ENCODE peak calls at places on chromosomes 6 and 20, in eight cellular contexts. T is NCI-H1092 treated with DMSO at 0.1 percent for 48 hours; S is T-helper 17 cell; Y is globus pallidus; B is DMS153; L is stimulated activated naive CD4-positive, alpha-beta T cell treated with Interleukin-2 at 50 U/mL for 16 hours; F is right atrium auricular region; I is activated effector memory CD4-positive, alpha-beta T cell treated with anti-CD3 and anti-CD28 coated beads, Interleukin-2, amount 50 U/mL, for 16 hours. E is an unnamed sample.

GRCh38 chr20:33971147-33971775 is 22.4 kb upstream of the RALY start:
- DNase-seq in L (no peak), F (no peak), T (no peak), B (no peak), I (no peak), S (no peak), Y (no peak), E (no peak)

GRCh38 chr20:62994850-62995249 is 11.9 kb downstream of the BHLHE23 start:
- DNase-seq in S (no peak), L (no peak), I (no peak), Y (no peak), B (no peak), T (no peak), F (no peak), E (no peak)

GRCh38 chr6:42740725-42741124 is 5.2 kb downstream of the TBCC start:
- DNase-seq in B (no peak), L (no peak), S (no peak), F (no peak), Y (no peak), T (no peak), I (no peak), E (no peak)

GRCh38 chr6:157574851-157575424 is 193.9 kb downstream of the ZDHHC14 start:
- DNase-seq in Y (no peak), F (no peak), S (no peak), B (no peak), T (no peak), I (no peak), L (no peak), E (no peak)

GRCh38 chr6:83615025-83615999 is 93.6 kb downstream of the SNAP91 start:
- DNase-seq in Y (peak), T (peak), I (no peak), B (peak), S (no peak), L (no peak), F (no peak), E (no peak)

GRCh38 chr20:31593221-31594001 is 11.7 kb upstream of the ID1 start:
- DNase-seq in S (no peak), I (no peak), B (peak), Y (no peak), T (no peak), L (no peak), F (no peak), E (no peak)

GRCh38 chr20:4544765-4545164 is 176.9 kb upstream of the PRND start:
- DNase-seq in I (no peak), F (no peak), S (no peak), L (no peak), T (no peak), Y (no peak), B (no peak), E (no peak)

GRCh38 chr6:40509163-40509562 is 78.0 kb downstream of the LRFN2 start:
- DNase-seq in S (no peak), L (no peak), I (no peak), F (no peak), Y (no peak), T (no peak), B (no peak), E (no peak)

GRCh38 chr20:19628570-19629134 is 129.4 kb upstream of the RIN2 start:
- DNase-seq in I (no peak), B (peak), T (peak), S (peak), Y (peak), L (no peak), F (no peak), E (no peak)

GRCh38 chr20:51338692-51339440 is 203.7 kb downstream of the NFATC2 start:
- DNase-seq in B (no peak), I (no peak), L (no peak), F (no peak), Y (no peak), S (no peak), T (no peak), E (no peak)

E was measured in cardiac septum.